ENCODE peak calls at places on chromosomes 11 and 22, in four cellular contexts. One of them, this sample, is unnamed.

GRCh38 chr11:10913996-10914514 is 56.2 kb upstream of the ZBED5 start:
- DNase-seq in coronary artery: no peak
- DNase-seq in substantia nigra: no peak
- DNase-seq in heart left ventricle: no peak
- DNase-seq in this sample: no peak

GRCh38 chr11:30329150-30329940 is 6.4 kb downstream of the ARL14EP start:
- DNase-seq in coronary artery: no peak
- DNase-seq in substantia nigra: no peak
- DNase-seq in heart left ventricle: no peak
- DNase-seq in this sample: no peak

GRCh38 chr11:79018371-79018849 is 422.4 kb downstream of the TENM4 start:
- DNase-seq in coronary artery: no peak
- DNase-seq in heart left ventricle: no peak
- DNase-seq in substantia nigra: no peak
- DNase-seq in this sample: no peak

GRCh38 chr11:133917921-133918605 is 38.7 kb downstream of the IGSF9B start:
- DNase-seq in heart left ventricle: no peak
- DNase-seq in coronary artery: no peak
- DNase-seq in substantia nigra: no peak
- DNase-seq in this sample: no peak

GRCh38 chr11:67983916-67984315 is 20.0 kb downstream of the UNC93B1 start:
- DNase-seq in coronary artery: no peak
- DNase-seq in heart left ventricle: no peak
- DNase-seq in substantia nigra: no peak
- DNase-seq in this sample: no peak

GRCh38 chr11:68145120-68145866 is 24.1 kb upstream of the CHKA start:
- DNase-seq in heart left ventricle: no peak
- DNase-seq in substantia nigra: no peak
- DNase-seq in coronary artery: no peak
- DNase-seq in this sample: no peak

GRCh38 chr22:17601031-17601430 is 27.5 kb downstream of the ATP6V1E1 start:
- DNase-seq in substantia nigra: no peak
- DNase-seq in heart left ventricle: no peak
- DNase-seq in coronary artery: no peak
- DNase-seq in this sample: no peak

GRCh38 chr22:35930933-35931332 is 97.7 kb downstream of the RBFOX2 start:
- DNase-seq in coronary artery: no peak
- DNase-seq in heart left ventricle: no peak
- DNase-seq in substantia nigra: no peak
- DNase-seq in this sample: no peak

GRCh38 chr22:37559901-37560681 is at the start of gene CDC42EP1:
- DNase-seq in heart left ventricle: peak; percentile 68
- DNase-seq in coronary artery: peak; percentile 87
- DNase-seq in substantia nigra: peak; percentile 51
- DNase-seq in this sample: no peak

GRCh38 chr11:115290479-115291390 is 213.5 kb downstream of the CADM1 start:
- DNase-seq in coronary artery: no peak
- DNase-seq in substantia nigra: no peak
- DNase-seq in heart left ventricle: no peak
- DNase-seq in this sample: no peak

GRCh38 chr11:82996966-82997606 is 74.6 kb downstream of the RAB30 start:
- DNase-seq in heart left ventricle: no peak
- DNase-seq in coronary artery: no peak
- DNase-seq in substantia nigra: no peak
- DNase-seq in this sample: no peak

GRCh38 chr11:118319031-118319814 is 14.7 kb downstream of the CD3E start:
- DNase-seq in substantia nigra: no peak
- DNase-seq in coronary artery: no peak
- DNase-seq in heart left ventricle: no peak
- DNase-seq in this sample: no peak

GRCh38 chr11:110712643-110713468 is 619 bp upstream of the ARHGAP20 start:
- DNase-seq in substantia nigra: no peak
- DNase-seq in coronary artery: peak; percentile 75
- DNase-seq in heart left ventricle: no peak
- DNase-seq in this sample: no peak

GRCh38 chr22:27327981-27328721 is 473.4 kb downstream of the MN1 start:
- DNase-seq in heart left ventricle: no peak
- DNase-seq in substantia nigra: no peak
- DNase-seq in coronary artery: peak; percentile 46
- DNase-seq in this sample: no peak

GRCh38 chr11:72228229-72228843 is 3.8 kb downstream of the INPPL1 start:
- DNase-seq in substantia nigra: no peak
- DNase-seq in coronary artery: peak; percentile 65
- DNase-seq in heart left ventricle: no peak
- DNase-seq in this sample: no peak

GRCh38 chr11:126366064-126366822 is 10.8 kb downstream of the ST3GAL4 start:
- DNase-seq in heart left ventricle: no peak
- DNase-seq in coronary artery: no peak
- DNase-seq in substantia nigra: no peak
- DNase-seq in this sample: no peak

GRCh38 chr22:42428025-42428424 is 4.2 kb downstream of the NFAM1 start:
- DNase-seq in heart left ventricle: no peak
- DNase-seq in substantia nigra: no peak
- DNase-seq in coronary artery: no peak
- DNase-seq in this sample: no peak

GRCh38 chr22:26339755-26340154 is 89.3 kb upstream of the ASPHD2 start:
- DNase-seq in coronary artery: no peak
- DNase-seq in heart left ventricle: no peak
- DNase-seq in substantia nigra: no peak
- DNase-seq in this sample: no peak

GRCh38 chr11:12731841-12732336 is 57.7 kb downstream of the TEAD1 start:
- DNase-seq in coronary artery: no peak
- DNase-seq in heart left ventricle: no peak
- DNase-seq in substantia nigra: no peak
- DNase-seq in this sample: no peak

GRCh38 chr11:120546312-120547205 is 35.0 kb downstream of the GRIK4 start:
- DNase-seq in coronary artery: peak; percentile 80
- DNase-seq in substantia nigra: no peak
- DNase-seq in heart left ventricle: peak; percentile 67
- DNase-seq in this sample: no peak

GRCh38 chr11:33742249-33742851 is 6.1 kb upstream of the CD59 start:
- DNase-seq in coronary artery: no peak
- DNase-seq in substantia nigra: no peak
- DNase-seq in heart left ventricle: no peak
- DNase-seq in this sample: no peak

GRCh38 chr11:57116654-57117053 is 65.1 kb upstream of the LRRC55 start:
- DNase-seq in substantia nigra: no peak
- DNase-seq in heart left ventricle: no peak
- DNase-seq in coronary artery: no peak
- DNase-seq in this sample: no peak

GRCh38 chr11:127888396-127888795 is 699.0 kb downstream of the ETS1 start:
- DNase-seq in coronary artery: no peak
- DNase-seq in heart left ventricle: no peak
- DNase-seq in substantia nigra: no peak
- DNase-seq in this sample: no peak

GRCh38 chr11:93570759-93571413 is 27.7 kb upstream of the SMCO4 start:
- DNase-seq in heart left ventricle: peak; percentile 59
- DNase-seq in coronary artery: no peak
- DNase-seq in substantia nigra: no peak
- DNase-seq in this sample: no peak

GRCh38 chr11:12187399-12187798 is 77.0 kb downstream of the MICAL2 start:
- DNase-seq in heart left ventricle: no peak
- DNase-seq in coronary artery: no peak
- DNase-seq in substantia nigra: no peak
- DNase-seq in this sample: no peak

GRCh38 chr22:28977050-28977449 is 84.6 kb downstream of the C22orf31 start:
- DNase-seq in substantia nigra: no peak
- DNase-seq in heart left ventricle: peak; percentile 36
- DNase-seq in coronary artery: no peak
- DNase-seq in this sample: peak; percentile 22
- H3K27ac ChIP-seq in substantia nigra: no peak overlapping the region
- H3K27ac ChIP-seq in heart left ventricle: peak overlapping the region; percentile 34
- H3K27ac ChIP-seq in coronary artery: no peak overlapping the region
- H3K27ac ChIP-seq in this sample: peak overlapping the region; percentile 86

GRCh38 chr22:39250131-39250530 is 5.3 kb upstream of the PDGFB start:
- DNase-seq in heart left ventricle: no peak
- DNase-seq in substantia nigra: no peak
- DNase-seq in coronary artery: no peak
- DNase-seq in this sample: no peak
- H3K27ac ChIP-seq in heart left ventricle: peak overlapping the region; percentile 35
- H3K27ac ChIP-seq in substantia nigra: no peak overlapping the region
- H3K27ac ChIP-seq in coronary artery: no peak overlapping the region
- H3K27ac ChIP-seq in this sample: no peak overlapping the region

GRCh38 chr11:63846897-63847296 is 8.0 kb downstream of the MARK2 start:
- DNase-seq in substantia nigra: no peak
- DNase-seq in coronary artery: no peak
- DNase-seq in heart left ventricle: no peak
- DNase-seq in this sample: no peak
- H3K27ac ChIP-seq in substantia nigra: peak overlapping the region; percentile 55
- H3K27ac ChIP-seq in coronary artery: no peak overlapping the region
- H3K27ac ChIP-seq in heart left ventricle: no peak overlapping the region
- H3K27ac ChIP-seq in this sample: no peak overlapping the region

GRCh38 chr22:38863531-38864131 is 8.4 kb downstream of the CBX6 start:
- DNase-seq in substantia nigra: no peak
- DNase-seq in coronary artery: peak; percentile 66
- DNase-seq in heart left ventricle: no peak
- DNase-seq in this sample: no peak

GRCh38 chr22:38862375-38863329 is 9.4 kb downstream of the CBX6 start:
- DNase-seq in substantia nigra: no peak
- DNase-seq in coronary artery: no peak
- DNase-seq in heart left ventricle: no peak
- DNase-seq in this sample: no peak

GRCh38 chr22:38866024-38866398 is 6.0 kb downstream of the CBX6 start:
- DNase-seq in heart left ventricle: no peak
- DNase-seq in coronary artery: no peak
- DNase-seq in substantia nigra: no peak
- DNase-seq in this sample: no peak

GRCh38 chr22:38865201-38866023 is 6.6 kb downstream of the CBX6 start:
- DNase-seq in coronary artery: peak; percentile 68
- DNase-seq in substantia nigra: no peak
- DNase-seq in heart left ventricle: no peak
- DNase-seq in this sample: no peak

DNA sequence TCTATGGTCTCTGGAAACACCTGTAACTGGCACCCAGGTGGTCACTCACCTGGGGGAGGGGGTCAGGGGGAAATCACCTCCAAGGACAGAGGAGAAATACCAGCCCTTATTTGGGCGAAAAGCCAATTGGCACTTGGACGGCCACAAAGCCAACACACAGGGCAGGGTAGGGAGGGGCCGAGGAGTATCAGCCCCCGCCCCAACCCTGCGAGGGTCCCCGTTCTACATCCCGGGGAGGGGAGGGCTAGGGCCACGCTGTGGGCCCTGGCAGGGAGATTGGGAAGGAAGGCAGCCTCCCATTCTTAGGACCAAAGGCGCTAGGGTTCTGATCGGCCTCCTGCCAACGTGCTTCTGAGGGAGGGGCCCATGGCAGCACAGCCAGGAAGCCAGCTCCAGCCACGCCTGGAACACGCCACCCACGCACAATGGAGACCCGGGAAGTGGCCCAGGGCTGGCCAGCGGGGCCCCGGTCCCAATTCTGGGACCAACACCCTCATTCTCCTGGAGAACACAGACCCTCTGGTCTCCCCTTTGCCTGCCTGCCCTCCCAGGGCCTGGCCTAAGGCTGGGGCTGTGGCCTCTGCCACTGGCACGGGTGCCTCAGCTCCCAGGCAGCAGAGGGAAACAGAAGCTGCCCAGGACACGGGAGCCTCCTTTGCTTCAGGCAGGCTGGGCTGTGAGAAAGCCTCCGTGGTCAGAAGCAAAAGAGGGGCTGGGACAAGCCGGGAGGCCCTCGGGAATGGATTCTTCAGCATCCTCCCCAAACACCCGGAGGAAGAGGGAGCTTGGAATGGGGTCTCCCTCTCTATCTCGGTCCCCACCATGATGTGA is 7.4 kb downstream of the CBX6 start:
- DNase-seq in substantia nigra: no peak
- DNase-seq in coronary artery: peak; percentile 76
- DNase-seq in heart left ventricle: peak; percentile 83
- DNase-seq in this sample: no peak
- H3K27ac ChIP-seq in substantia nigra: no peak overlapping the region
- H3K27ac ChIP-seq in coronary artery: peak overlapping the region; percentile 71
- H3K27ac ChIP-seq in heart left ventricle: peak overlapping the region; percentile 63
- H3K27ac ChIP-seq in this sample: no peak overlapping the region

DNA sequence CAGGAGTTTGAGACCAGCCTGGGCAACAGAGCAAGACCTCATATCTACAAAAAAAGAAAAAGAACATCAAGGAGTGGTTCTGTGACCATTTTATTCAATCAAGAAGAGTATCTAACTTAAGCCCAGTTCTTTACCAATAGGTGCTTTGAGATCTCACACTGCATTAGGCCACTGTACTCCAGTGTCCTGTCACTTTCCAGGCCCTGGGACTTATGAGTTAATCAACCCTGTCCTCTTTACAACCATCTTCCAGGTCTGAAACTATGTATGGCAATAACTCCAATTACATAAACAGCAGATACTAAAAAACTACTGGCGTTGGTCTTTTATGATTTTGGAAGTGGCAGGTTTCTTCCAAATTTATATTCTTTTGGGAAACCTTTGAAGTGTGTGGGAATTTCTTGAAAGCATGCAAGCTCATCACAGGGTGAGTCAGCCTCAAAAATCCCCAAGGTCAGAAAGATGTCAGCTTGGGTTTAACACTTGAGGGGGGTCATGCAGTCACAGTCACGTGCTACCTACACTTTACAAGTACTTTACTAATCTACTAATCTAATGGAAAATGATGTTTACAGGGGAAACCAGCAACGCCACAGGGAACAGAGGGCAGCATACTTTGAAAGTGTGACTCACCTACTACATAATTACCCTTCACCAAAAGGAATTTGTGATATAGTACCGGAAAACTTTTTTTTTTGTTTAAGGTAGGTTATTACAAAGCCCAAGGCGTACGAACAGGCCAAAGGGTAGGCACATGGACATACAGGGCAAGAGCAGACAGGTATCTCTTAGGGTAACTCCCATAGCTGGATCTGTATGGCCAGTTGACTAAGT is 15.6 kb downstream of the PISD start:
- DNase-seq in heart left ventricle: no peak
- DNase-seq in substantia nigra: no peak
- DNase-seq in coronary artery: no peak
- DNase-seq in this sample: no peak
- H3K27ac ChIP-seq in heart left ventricle: no peak overlapping the region
- H3K27ac ChIP-seq in substantia nigra: no peak overlapping the region
- H3K27ac ChIP-seq in coronary artery: no peak overlapping the region
- H3K27ac ChIP-seq in this sample: no peak overlapping the region